ENCODE peak calls at places on chromosomes 7 and 10, in four cellular contexts. I, V, K and H are unnamed samples. For H3K4me1, the result is how much of the 10 kb centered on the place peaks cover.

GRCh38 chr7:95471076-95471475 is 14.7 kb upstream of the ASB4 start:
- DNase-seq in I (no peak), K (no peak), V (no peak), H (no peak)

GRCh38 chr7:91233201-91233600 is 31.0 kb upstream of the FZD1 start:
- DNase-seq in I (no peak), V (no peak), K (no peak), H (no peak)

GRCh38 chr10:29841724-29842649 is 207.2 kb upstream of the SVIL start:
- DNase-seq in I (no peak), K (no peak), V (peak), H (peak)

GRCh38 chr7:124263232-124263827 is 230.5 kb upstream of the TMEM229A start:
- DNase-seq in V (peak), K (no peak), I (peak), H (peak)

GRCh38 chr10:7475046-7475860 is 64.4 kb upstream of the SFMBT2 start:
- DNase-seq in K (no peak), I (no peak), V (no peak), H (peak)

GRCh38 chr10:73413108-73413527 is 740 bp downstream of the ANXA7 start:
- DNase-seq in K (no peak), V (no peak), I (peak), H (no peak)

GRCh38 chr10:59432207-59432900 is 70.0 kb upstream of the FAM13C start:
- DNase-seq in I (no peak), K (no peak), V (peak), H (peak)

GRCh38 chr7:6179620-6180343 is 92.6 kb downstream of the CYTH3 start:
- DNase-seq in V (no peak), K (no peak), I (no peak), H (no peak)

GRCh38 chr10:29306688-29307087 is 17.8 kb downstream of the LYZL1 start:
- DNase-seq in V (no peak), K (no peak), I (no peak), H (no peak)

GRCh38 chr10:1411956-1412355 is 325.4 kb downstream of the ADARB2 start:
- DNase-seq in V (no peak), K (no peak), I (no peak), H (no peak)

GRCh38 chr10:84176351-84176750 is 2.8 kb downstream of the GPR15LG start:
- DNase-seq in K (no peak), I (no peak), V (no peak), H (no peak)

GRCh38 chr7:36303202-36304098 is 86.2 kb upstream of the ANLN start:
- DNase-seq in K (no peak), V (peak), I (no peak), H (peak)

GRCh38 chr7:106346678-106347217 is 62.0 kb upstream of the NAMPT start:
- DNase-seq in V (peak), I (peak), K (no peak), H (peak)

GRCh38 chr7:46355331-46355730 is 434.3 kb upstream of the IGFBP3 start:
- DNase-seq in I (no peak), V (no peak), K (no peak), H (no peak)

GRCh38 chr10:17479015-17479615 is 24.7 kb upstream of the ST8SIA6 start:
- DNase-seq in V (no peak), I (no peak), K (no peak), H (no peak)

GRCh38 chr7:2944729-2945128 is 98.9 kb downstream of the CARD11 start:
- DNase-seq in V (no peak), I (no peak), K (no peak), H (no peak)

GRCh38 chr7:32507416-32507815 is 12.1 kb downstream of the AVL9 start:
- DNase-seq in V (no peak), K (no peak), I (no peak), H (peak)

GRCh38 chr7:99379043-99379577 is 4.6 kb downstream of the ARPC1B start:
- DNase-seq in V (peak), K (no peak), I (peak), H (no peak)

GRCh38 chr7:132061931-132062330 is 505.5 kb upstream of the PODXL start:
- DNase-seq in K (no peak), I (no peak), V (peak), H (no peak)

GRCh38 chr7:35802649-35803048 is 1.8 kb downstream of the SEPTIN7 start:
- DNase-seq in I (peak), V (peak), K (no peak), H (no peak)

GRCh38 chr10:1668347-1668746 is 69.0 kb downstream of the ADARB2 start:
- DNase-seq in V (no peak), K (no peak), I (no peak), H (no peak)

GRCh38 chr10:6840093-6840763 is 260.2 kb upstream of the PRKCQ start:
- DNase-seq in K (no peak), I (peak), V (no peak), H (no peak)

GRCh38 chr10:114261116-114261515 is 22.1 kb downstream of the VWA2 start:
- DNase-seq in I (no peak), V (peak), K (no peak), H (no peak)

GRCh38 chr10:1048349-1048731 is 579 bp downstream of the IDI1 start:
- DNase-seq in K (no peak), I (no peak), V (peak), H (no peak)

GRCh38 chr10:62433901-62434300 is 59.7 kb downstream of the ZNF365 start:
- DNase-seq in I (no peak), K (no peak), V (no peak), H (no peak)
- H3K27ac ChIP-seq in I (no peak), K (peak), V (no peak), H (no peak)

DNA sequence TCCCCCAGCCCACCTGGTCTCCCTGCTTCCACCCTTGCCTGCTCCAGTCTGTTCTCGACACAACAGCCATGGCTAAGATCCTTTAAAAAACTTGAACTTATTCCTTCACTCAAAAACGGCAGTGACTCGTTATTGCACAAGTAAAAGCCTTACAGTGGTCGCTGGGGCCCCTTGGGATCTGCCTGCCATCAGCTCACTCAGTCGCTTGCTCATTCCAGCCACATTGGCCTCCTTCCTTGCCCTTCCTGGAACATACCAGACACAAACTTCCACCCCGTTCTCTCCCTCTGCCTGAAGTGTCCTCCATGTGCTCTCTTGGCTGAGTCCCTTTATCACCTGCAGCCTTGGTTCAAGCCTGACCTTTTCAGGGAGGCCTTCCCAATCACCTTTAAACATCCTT is 4.7 kb downstream of the CCNY start:
- DNase-seq in K (no peak), I (peak), V (peak), H (peak)
- H3K4me1 ChIP-seq in K (half or more), I (under half), V (under half), H (under half)

DNA sequence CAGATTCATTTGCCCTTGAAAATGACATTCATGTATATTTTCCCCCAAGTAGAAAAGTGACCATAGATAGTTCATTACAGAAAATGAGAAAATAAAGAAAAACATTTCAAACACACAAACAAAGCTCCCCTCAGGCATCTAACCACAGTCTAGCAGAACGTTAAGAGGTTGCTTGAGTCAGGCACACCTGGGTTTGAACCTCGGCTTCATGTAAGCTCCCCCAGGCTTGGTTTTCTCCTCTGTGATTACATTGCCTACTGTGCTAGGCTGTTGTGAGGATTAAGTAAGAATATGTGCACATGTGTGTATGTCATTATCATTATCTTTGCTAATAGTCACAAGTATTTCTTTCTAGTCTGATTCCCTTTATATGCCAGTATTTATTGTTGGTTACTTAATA is 9.1 kb downstream of the DNTT start:
- DNase-seq in V (no peak), K (no peak), I (no peak), H (no peak)
- H3K27ac ChIP-seq in V (no peak), K (no peak), I (no peak), H (no peak)

GRCh38 chr10:78754269-78755074 is 314.3 kb upstream of the ZMIZ1 start:
- DNase-seq in I (no peak), K (no peak), V (peak), H (no peak)

GRCh38 chr10:78752708-78753107 is 316.1 kb upstream of the ZMIZ1 start:
- DNase-seq in K (no peak), I (no peak), V (peak), H (no peak)

GRCh38 chr10:78750418-78750817 is 318.3 kb upstream of the ZMIZ1 start:
- DNase-seq in I (no peak), K (no peak), V (no peak), H (no peak)

GRCh38 chr10:78751716-78752115 is 317.1 kb upstream of the ZMIZ1 start:
- DNase-seq in K (no peak), V (no peak), I (no peak), H (no peak)

DNA sequence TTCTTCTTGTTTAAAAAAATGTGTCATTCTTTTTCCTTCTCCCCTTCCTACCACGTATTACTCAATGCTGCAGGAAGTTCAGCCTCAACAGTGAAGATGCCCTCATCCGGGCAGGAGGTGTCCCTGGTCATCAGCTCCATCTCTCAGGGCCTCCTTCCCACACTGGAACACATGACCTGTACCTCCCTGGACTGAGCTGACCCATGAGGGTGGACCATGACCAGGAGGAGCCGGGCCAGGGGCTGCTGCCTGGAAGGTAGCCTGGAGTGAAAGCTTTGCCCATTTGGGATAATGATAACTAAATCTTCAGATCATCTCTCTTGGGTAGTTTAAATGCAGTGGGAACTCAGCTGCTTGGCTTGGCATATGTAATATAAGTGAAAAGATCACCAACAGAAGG is 316.5 kb upstream of the ZMIZ1 start:
- DNase-seq in K (no peak), I (no peak), V (no peak), H (no peak)
- H3K4me1 ChIP-seq in K (under half), I (under half), V (under half), H (under half)

DNA sequence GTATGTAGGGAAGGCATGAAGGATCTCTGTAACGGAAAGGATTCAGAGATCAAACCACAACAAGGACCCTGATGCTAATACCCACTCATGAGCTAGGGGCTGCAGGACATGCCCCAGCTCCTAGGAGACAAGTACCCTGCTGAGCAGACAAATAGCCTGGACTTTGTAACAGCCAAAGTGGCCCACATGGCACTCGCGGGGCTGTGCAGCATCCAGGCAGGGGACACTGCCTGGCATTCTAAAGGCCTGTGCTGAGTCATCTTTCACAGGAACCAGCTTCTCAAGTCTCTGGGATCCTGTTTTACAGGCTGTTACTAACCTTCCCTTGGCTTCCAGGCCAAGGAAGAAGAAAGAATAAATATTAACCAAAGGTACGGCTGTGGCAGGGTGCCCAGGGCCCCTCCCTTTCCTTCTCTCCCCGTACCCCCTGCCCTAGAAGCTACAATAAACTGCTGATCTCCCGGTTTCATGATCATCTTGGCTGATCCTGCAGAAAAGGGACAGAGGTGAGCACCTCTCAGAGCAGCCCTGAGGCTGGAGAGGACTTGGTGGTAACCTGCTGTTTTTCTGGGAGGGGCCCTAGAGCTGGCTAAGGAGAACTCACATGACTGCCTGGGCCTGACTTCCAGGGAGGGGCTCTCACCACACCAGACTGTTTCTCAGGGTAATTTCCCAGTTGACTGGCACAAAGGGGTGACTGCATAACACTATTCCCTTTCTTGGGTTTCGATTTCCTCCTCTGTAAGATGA is 4.2 kb upstream of the RPEL1 start:
- DNase-seq in I (no peak), K (no peak), V (peak), H (peak)
- H3K27ac ChIP-seq in I (no peak), K (peak), V (peak), H (no peak)